ENCODE peak calls at places on chromosomes 5 and 9, in four cellular contexts. P is astrocyte of the spinal cord, E is ACHN, Q is renal cortical epithelial cell. O is an unnamed sample.

GRCh38 chr5:148909766-148910165 is 83.4 kb downstream of the ADRB2 start:
- DNase-seq in P (no peak), E (no peak), Q (peak), O (no peak)

GRCh38 chr5:77937015-77937908 is 161.1 kb upstream of the TBCA start:
- DNase-seq in Q (no peak), E (no peak), P (no peak), O (no peak)

GRCh38 chr9:68981825-68982224 is 32.1 kb downstream of the PRKACG start:
- DNase-seq in Q (peak), E (no peak), P (no peak), O (no peak)

GRCh38 chr5:123305751-123306150 is 117.5 kb downstream of the CEP120 start:
- DNase-seq in P (no peak), E (no peak), Q (no peak), O (no peak)

GRCh38 chr5:88691945-88692868 is 190.8 kb downstream of the MEF2C start:
- DNase-seq in E (peak), P (peak), Q (no peak), O (no peak)

GRCh38 chr9:2742214-2742613 is 24.9 kb downstream of the KCNV2 start:
- DNase-seq in E (no peak), P (no peak), Q (no peak), O (no peak)

GRCh38 chr9:128882677-128883590 is 1.0 kb downstream of the LRRC8A start:
- DNase-seq in E (peak), Q (no peak), P (peak), O (peak)

GRCh38 chr9:15606667-15607472 is 54.0 kb downstream of the CCDC171 start:
- DNase-seq in E (peak), P (peak), Q (peak), O (peak)

GRCh38 chr9:135993409-135993742 is 32.2 kb upstream of the UBAC1 start:
- DNase-seq in Q (no peak), E (no peak), P (no peak), O (no peak)

O was measured in RKO.